ENCODE peak calls at places on chromosomes 11 and 22, in seven cellular contexts. One of them, this sample, is unnamed.

GRCh38 chr11:47342036-47342803 is 10.3 kb downstream of the MYBPC3 start:
- DNase-seq in MM.1S: no peak
- DNase-seq in Karpas-422: no peak
- DNase-seq in dorsolateral prefrontal cortex: no peak
- DNase-seq in cardiac fibroblast: no peak
- DNase-seq in mucosa of descending colon: no peak
- DNase-seq in psoas muscle: no peak
- DNase-seq in this sample: no peak

GRCh38 chr11:117552626-117553025 is 225.0 kb downstream of the CEP164 start:
- DNase-seq in cardiac fibroblast: no peak
- DNase-seq in mucosa of descending colon: no peak
- DNase-seq in psoas muscle: no peak
- DNase-seq in Karpas-422: no peak
- DNase-seq in MM.1S: no peak
- DNase-seq in dorsolateral prefrontal cortex: no peak
- DNase-seq in this sample: no peak

GRCh38 chr22:38845368-38845740 is 1.5 kb upstream of the NPTXR start:
- DNase-seq in psoas muscle: no peak
- DNase-seq in Karpas-422: no peak
- DNase-seq in mucosa of descending colon: no peak
- DNase-seq in cardiac fibroblast: no peak
- DNase-seq in dorsolateral prefrontal cortex: no peak
- DNase-seq in MM.1S: no peak
- DNase-seq in this sample: no peak

GRCh38 chr22:44542561-44543222 is 44.7 kb upstream of the RTL6 start:
- DNase-seq in mucosa of descending colon: no peak
- DNase-seq in cardiac fibroblast: no peak
- DNase-seq in dorsolateral prefrontal cortex: no peak
- DNase-seq in MM.1S: no peak
- DNase-seq in psoas muscle: no peak
- DNase-seq in Karpas-422: no peak
- DNase-seq in this sample: no peak

GRCh38 chr22:28381427-28382167 is 298.0 kb downstream of the TTC28 start:
- DNase-seq in dorsolateral prefrontal cortex: no peak
- DNase-seq in cardiac fibroblast: peak; percentile 21
- DNase-seq in MM.1S: no peak
- DNase-seq in mucosa of descending colon: no peak
- DNase-seq in Karpas-422: no peak
- DNase-seq in psoas muscle: no peak
- DNase-seq in this sample: no peak

GRCh38 chr22:50620861-50621490 is 7.0 kb downstream of the ARSA start:
- DNase-seq in cardiac fibroblast: no peak
- DNase-seq in Karpas-422: peak; percentile 76
- DNase-seq in MM.1S: peak; percentile 56
- DNase-seq in dorsolateral prefrontal cortex: peak; percentile 43
- DNase-seq in mucosa of descending colon: peak; percentile 49
- DNase-seq in psoas muscle: peak; percentile 62
- DNase-seq in this sample: peak; percentile 87

GRCh38 chr11:7436657-7437056 is 48.6 kb upstream of the OLFML1 start:
- DNase-seq in psoas muscle: no peak
- DNase-seq in mucosa of descending colon: peak; percentile 19
- DNase-seq in cardiac fibroblast: no peak
- DNase-seq in Karpas-422: peak; percentile 88
- DNase-seq in MM.1S: peak; percentile 36
- DNase-seq in dorsolateral prefrontal cortex: no peak
- DNase-seq in this sample: peak; percentile 60

GRCh38 chr22:24809331-24809730 is 3.3 kb downstream of the SGSM1 start:
- DNase-seq in cardiac fibroblast: peak; percentile 7
- DNase-seq in Karpas-422: no peak
- DNase-seq in mucosa of descending colon: no peak
- DNase-seq in psoas muscle: no peak
- DNase-seq in dorsolateral prefrontal cortex: no peak
- DNase-seq in MM.1S: no peak
- DNase-seq in this sample: no peak

GRCh38 chr11:118791961-118792578 is 1.1 kb upstream of the DDX6 start:
- DNase-seq in Karpas-422: peak; percentile 52
- DNase-seq in MM.1S: peak; percentile 23
- DNase-seq in dorsolateral prefrontal cortex: no peak
- DNase-seq in psoas muscle: no peak
- DNase-seq in mucosa of descending colon: peak; percentile 62
- DNase-seq in cardiac fibroblast: peak; percentile 11
- DNase-seq in this sample: peak; percentile 62

GRCh38 chr11:6604081-6604626 is 580 bp downstream of the ILK start:
- DNase-seq in dorsolateral prefrontal cortex: peak; percentile 69
- DNase-seq in psoas muscle: peak; percentile 65
- DNase-seq in MM.1S: peak; percentile 61
- DNase-seq in cardiac fibroblast: peak; percentile 78
- DNase-seq in Karpas-422: peak; percentile 82
- DNase-seq in mucosa of descending colon: peak; percentile 62
- DNase-seq in this sample: peak; percentile 75

GRCh38 chr11:28110839-28111235 is 2.6 kb downstream of the METTL15 start:
- DNase-seq in Karpas-422: peak; percentile 60
- DNase-seq in psoas muscle: no peak
- DNase-seq in cardiac fibroblast: no peak
- DNase-seq in dorsolateral prefrontal cortex: no peak
- DNase-seq in MM.1S: no peak
- DNase-seq in mucosa of descending colon: no peak
- DNase-seq in this sample: no peak

GRCh38 chr11:27717801-27718229 is 17.6 kb upstream of the BDNF start:
- DNase-seq in psoas muscle: no peak
- DNase-seq in Karpas-422: no peak
- DNase-seq in cardiac fibroblast: no peak
- DNase-seq in mucosa of descending colon: no peak
- DNase-seq in dorsolateral prefrontal cortex: no peak
- DNase-seq in MM.1S: no peak
- DNase-seq in this sample: no peak

GRCh38 chr11:17481905-17482304 is 5.3 kb upstream of the ABCC8 start:
- DNase-seq in dorsolateral prefrontal cortex: no peak
- DNase-seq in psoas muscle: no peak
- DNase-seq in mucosa of descending colon: no peak
- DNase-seq in cardiac fibroblast: no peak
- DNase-seq in MM.1S: no peak
- DNase-seq in Karpas-422: no peak
- DNase-seq in this sample: no peak

GRCh38 chr11:111329306-111330204 is 31.2 kb downstream of the POU2AF3 start:
- DNase-seq in Karpas-422: peak; percentile 99
- DNase-seq in cardiac fibroblast: no peak
- DNase-seq in mucosa of descending colon: no peak
- DNase-seq in dorsolateral prefrontal cortex: peak; percentile 32
- DNase-seq in MM.1S: no peak
- DNase-seq in psoas muscle: peak; percentile 82
- DNase-seq in this sample: no peak

DNA sequence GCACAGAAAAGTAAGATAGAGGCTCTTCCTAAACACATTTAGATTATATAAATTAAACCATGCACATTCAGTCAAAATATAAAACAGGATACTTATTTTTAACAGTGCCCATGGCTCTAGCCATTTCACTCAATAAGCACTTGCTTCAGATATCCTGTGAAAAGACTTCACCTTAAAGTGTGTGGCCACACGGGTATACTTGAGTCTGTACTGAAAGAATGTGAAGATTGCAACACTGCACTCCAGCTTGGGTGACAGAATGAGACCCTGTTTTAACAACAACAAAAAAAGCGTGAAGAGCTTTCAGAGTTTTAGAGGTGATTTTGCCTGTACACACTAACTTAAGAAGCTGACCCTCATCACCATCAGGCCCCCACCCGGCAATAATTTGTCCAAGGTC is 203.5 kb upstream of the GUCY1A2 start:
- DNase-seq in MM.1S: no peak
- DNase-seq in psoas muscle: no peak
- DNase-seq in dorsolateral prefrontal cortex: no peak
- DNase-seq in cardiac fibroblast: no peak
- DNase-seq in Karpas-422: no peak
- DNase-seq in mucosa of descending colon: no peak
- DNase-seq in this sample: no peak
- H3K4me3 ChIP-seq in MM.1S: no peak overlapping the region
- H3K4me3 ChIP-seq in psoas muscle: no peak overlapping the region
- H3K4me3 ChIP-seq in dorsolateral prefrontal cortex: no peak overlapping the region
- H3K4me3 ChIP-seq in cardiac fibroblast: no peak overlapping the region
- H3K4me3 ChIP-seq in Karpas-422: no peak overlapping the region
- H3K4me3 ChIP-seq in mucosa of descending colon: no peak overlapping the region
- H3K4me3 ChIP-seq in this sample: no peak overlapping the region

GRCh38 chr11:94669032-94669431 is 99.1 kb upstream of the AMOTL1 start:
- DNase-seq in dorsolateral prefrontal cortex: no peak
- DNase-seq in Karpas-422: no peak
- DNase-seq in MM.1S: no peak
- DNase-seq in cardiac fibroblast: no peak
- DNase-seq in psoas muscle: no peak
- DNase-seq in mucosa of descending colon: no peak
- DNase-seq in this sample: no peak
- H3K4me3 ChIP-seq in dorsolateral prefrontal cortex: no peak overlapping the region
- H3K4me3 ChIP-seq in Karpas-422: no peak overlapping the region
- H3K4me3 ChIP-seq in MM.1S: no peak overlapping the region
- H3K4me3 ChIP-seq in cardiac fibroblast: no peak overlapping the region
- H3K4me3 ChIP-seq in psoas muscle: no peak overlapping the region
- H3K4me3 ChIP-seq in mucosa of descending colon: no peak overlapping the region
- H3K4me3 ChIP-seq in this sample: no peak overlapping the region

GRCh38 chr11:65113361-65113756 is 1.7 kb downstream of the TM7SF2 start:
- DNase-seq in psoas muscle: no peak
- DNase-seq in mucosa of descending colon: no peak
- DNase-seq in Karpas-422: peak; percentile 56
- DNase-seq in cardiac fibroblast: no peak
- DNase-seq in dorsolateral prefrontal cortex: no peak
- DNase-seq in MM.1S: no peak
- DNase-seq in this sample: no peak
- H3K4me3 ChIP-seq in psoas muscle: peak overlapping the region; percentile 73
- H3K4me3 ChIP-seq in mucosa of descending colon: no peak overlapping the region
- H3K4me3 ChIP-seq in Karpas-422: peak overlapping the region; percentile 99
- H3K4me3 ChIP-seq in cardiac fibroblast: peak overlapping the region; percentile 41
- H3K4me3 ChIP-seq in dorsolateral prefrontal cortex: peak overlapping the region; percentile 60
- H3K4me3 ChIP-seq in MM.1S: peak overlapping the region; percentile 57
- H3K4me3 ChIP-seq in this sample: peak overlapping the region; percentile 72

DNA sequence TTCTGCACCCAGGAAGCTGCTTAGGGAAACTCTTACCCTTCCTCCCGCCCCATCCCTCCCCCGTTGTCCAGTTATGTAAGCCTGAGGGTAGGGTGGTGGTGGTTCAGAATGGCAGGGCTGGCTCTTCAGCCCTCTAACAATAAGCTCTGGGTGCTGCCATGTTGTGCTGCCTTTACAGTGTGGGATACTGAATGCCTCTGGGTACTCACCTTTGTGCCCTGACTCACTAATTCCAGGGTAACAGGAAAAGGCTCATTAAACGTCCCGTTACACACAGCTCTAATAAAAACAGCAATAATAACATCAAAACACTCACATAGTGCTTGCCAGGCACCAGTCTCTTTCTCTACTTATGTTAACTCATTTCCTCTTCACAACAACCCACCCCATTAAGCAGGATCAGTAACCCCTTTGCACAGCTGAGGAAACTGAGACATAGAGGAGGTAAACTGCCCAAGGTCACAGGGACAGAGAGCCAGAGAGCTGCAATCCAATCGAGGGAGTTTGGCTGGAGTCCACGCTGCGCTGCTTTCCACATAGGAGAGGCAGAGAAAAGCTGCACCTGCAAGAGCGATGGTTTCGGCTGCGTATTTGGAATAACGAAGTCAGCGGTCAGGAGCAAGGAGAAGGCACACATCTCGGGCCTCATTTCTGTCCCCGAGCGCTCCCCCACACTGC is 41.9 kb upstream of the CLDN5 start:
- DNase-seq in cardiac fibroblast: no peak
- DNase-seq in psoas muscle: no peak
- DNase-seq in mucosa of descending colon: no peak
- DNase-seq in MM.1S: no peak
- DNase-seq in Karpas-422: no peak
- DNase-seq in dorsolateral prefrontal cortex: no peak
- DNase-seq in this sample: no peak
- H3K4me3 ChIP-seq in cardiac fibroblast: no peak overlapping the region
- H3K4me3 ChIP-seq in psoas muscle: no peak overlapping the region
- H3K4me3 ChIP-seq in mucosa of descending colon: no peak overlapping the region
- H3K4me3 ChIP-seq in MM.1S: no peak overlapping the region
- H3K4me3 ChIP-seq in Karpas-422: no peak overlapping the region
- H3K4me3 ChIP-seq in dorsolateral prefrontal cortex: no peak overlapping the region
- H3K4me3 ChIP-seq in this sample: no peak overlapping the region